ENCODE peak calls at places on chromosome 20, in five cellular contexts. I is spleen, E is renal cortical epithelial cell, Y is BE2C, G is GM18507. B is an unnamed sample.
A peak's percentile ranks its signal among the peaks of the same experiment; 100 is the strongest.

GRCh38 chr20:39762716-39763115 is 800.6 kb downstream of the DHX35 start:
- DNase-seq in E (no peak), Y (no peak), I (no peak), G (no peak), B (no peak)

GRCh38 chr20:23541330-23541729 is 27.0 kb downstream of the CST9L start:
- DNase-seq in Y (no peak), E (no peak), I (no peak), G (no peak), B (peak; percentile 85)

GRCh38 chr20:32636278-32636677 is 37.5 kb downstream of the C20orf203 start:
- DNase-seq in G (no peak), Y (no peak), E (no peak), I (no peak), B (no peak)

GRCh38 chr20:24917797-24918578 is 31.1 kb upstream of the CST7 start:
- DNase-seq in E (peak; percentile 29), Y (peak; percentile 77), I (peak; percentile 86), G (peak; percentile 60), B (peak; percentile 29)

GRCh38 chr20:53914861-53915458 is 155.4 kb downstream of the BCAS1 start:
- DNase-seq in G (no peak), I (no peak), Y (no peak), E (no peak), B (no peak)

GRCh38 chr20:45823949-45824835 is 2.9 kb downstream of the TNNC2 start:
- DNase-seq in E (peak; percentile 24), Y (peak; percentile 56), I (peak; percentile 85), G (no peak), B (peak; percentile 28)

GRCh38 chr20:48783533-48784272 is 44.1 kb downstream of the PREX1 start:
- DNase-seq in Y (no peak), E (no peak), I (no peak), G (no peak), B (no peak)

GRCh38 chr20:37503256-37503927 is 17.7 kb upstream of the NNAT start:
- DNase-seq in E (no peak), I (no peak), G (no peak), Y (no peak), B (no peak)

GRCh38 chr20:35040646-35041045 is 52.0 kb downstream of the TRPC4AP start:
- DNase-seq in I (no peak), E (no peak), G (no peak), Y (no peak), B (no peak)

GRCh38 chr20:44494266-44494665 is 18.6 kb downstream of the TTPAL start:
- DNase-seq in G (no peak), E (no peak), Y (no peak), I (no peak), B (peak; percentile 10)

GRCh38 chr20:22684763-22685443 is 100.5 kb upstream of the FOXA2 start:
- DNase-seq in E (no peak), G (no peak), I (no peak), Y (no peak), B (peak; percentile 28)

GRCh38 chr20:18567739-18568091 is 483 bp downstream of the SMIM26 start:
- DNase-seq in G (no peak), I (no peak), Y (no peak), E (no peak), B (no peak)

GRCh38 chr20:34332262-34332920 is 29.2 kb upstream of the AHCY start:
- DNase-seq in E (no peak), Y (no peak), G (no peak), I (no peak), B (no peak)

GRCh38 chr20:1566701-1567100 is 9.2 kb upstream of the SIRPD start:
- DNase-seq in E (peak; percentile 53), I (no peak), G (no peak), Y (no peak), B (peak; percentile 41)

GRCh38 chr20:32564921-32565734 is 20.0 kb downstream of the NOL4L start:
- DNase-seq in Y (no peak), E (no peak), G (no peak), I (peak; percentile 87), B (no peak)

GRCh38 chr20:47220161-47220582 is 136.3 kb downstream of the ZMYND8 start:
- DNase-seq in Y (peak; percentile 64), G (no peak), I (no peak), E (no peak), B (no peak)

GRCh38 chr20:19913927-19914614 is 103.1 kb upstream of the NAA20 start:
- DNase-seq in E (peak; percentile 93), I (no peak), G (no peak), Y (no peak), B (peak; percentile 100)

GRCh38 chr20:1894471-1894950 is 696 bp upstream of the SIRPA start:
- DNase-seq in I (peak; percentile 94), Y (peak; percentile 39), E (no peak), G (no peak), B (no peak)

GRCh38 chr20:61744691-61745396 is 320.8 kb downstream of the TAF4 start:
- DNase-seq in I (peak; percentile 38), Y (no peak), G (no peak), E (peak; percentile 52), B (peak; percentile 17)

GRCh38 chr20:62984666-62985065 is 22.1 kb downstream of the BHLHE23 start:
- DNase-seq in I (no peak), Y (no peak), G (no peak), E (no peak), B (no peak)

GRCh38 chr20:47727170-47727880 is 58.0 kb downstream of the SULF2 start:
- DNase-seq in Y (no peak), G (peak; percentile 65), I (peak; percentile 94), E (no peak), B (no peak)